ENCODE peak calls at places on chromosome 1, in six cellular contexts. F, G, U, L, Z and A are unnamed samples.

GRCh38 chr1:86472767-86473166 is 4.0 kb downstream of the CLCA1 start:
- DNase-seq in F (no peak), Z (no peak), G (no peak), L (no peak), U (no peak), A (no peak)

GRCh38 chr1:4655674-4656532 is 1.5 kb downstream of the AJAP1 start:
- DNase-seq in Z (peak; percentile 87), L (no peak), G (peak; percentile 68), U (peak; percentile 41), F (peak; percentile 35), A (peak; percentile 93)

GRCh38 chr1:160284220-160284781 is 632 bp downstream of the PEX19 start:
- DNase-seq in G (no peak), F (peak; percentile 25), L (peak; percentile 76), U (no peak), Z (no peak), A (no peak)

GRCh38 chr1:113074237-113074636 is 1.2 kb downstream of the LRIG2 start:
- DNase-seq in Z (no peak), U (no peak), F (peak; percentile 18), L (no peak), G (no peak), A (no peak)

GRCh38 chr1:154814106-154814505 is 56.0 kb downstream of the KCNN3 start:
- DNase-seq in F (no peak), G (no peak), U (no peak), L (no peak), Z (no peak), A (no peak)

GRCh38 chr1:65958561-65959350 is 166.1 kb downstream of the PDE4B start:
- DNase-seq in U (no peak), G (peak; percentile 65), F (peak; percentile 75), L (peak; percentile 60), Z (peak; percentile 46), A (no peak)

GRCh38 chr1:240691521-240692338 is 79.8 kb upstream of the GREM2 start:
- DNase-seq in Z (peak; percentile 69), U (no peak), L (peak; percentile 78), F (peak; percentile 3), G (peak; percentile 63), A (peak; percentile 84)

GRCh38 chr1:82452096-82452495 is 651.4 kb downstream of the ADGRL2 start:
- DNase-seq in Z (no peak), F (no peak), L (no peak), G (no peak), U (no peak), A (no peak)

GRCh38 chr1:228360533-228361313 is 45.9 kb downstream of the TRIM11 start:
- DNase-seq in U (peak; percentile 32), L (no peak), G (no peak), F (no peak), Z (no peak), A (no peak)

GRCh38 chr1:23424171-23424959 is at the start of gene TCEA3:
- DNase-seq in Z (peak; percentile 41), L (no peak), U (peak; percentile 68), G (no peak), F (peak; percentile 24), A (peak; percentile 75)

GRCh38 chr1:10712568-10712967 is 83.9 kb downstream of the CASZ1 start:
- DNase-seq in F (no peak), Z (no peak), L (no peak), G (no peak), U (no peak), A (no peak)

GRCh38 chr1:22327411-22327810 is 124.2 kb upstream of the ZBTB40 start:
- DNase-seq in L (no peak), U (no peak), G (no peak), Z (no peak), F (no peak), A (no peak)

GRCh38 chr1:220062629-220063028 is 16.3 kb upstream of the EPRS1 start:
- DNase-seq in F (no peak), Z (no peak), L (no peak), G (no peak), U (no peak), A (no peak)

GRCh38 chr1:230517786-230518185 is 91.7 kb upstream of the PGBD5 start:
- DNase-seq in Z (peak; percentile 61), F (no peak), L (no peak), G (no peak), U (no peak), A (peak; percentile 54)

GRCh38 chr1:99180343-99180808 is 83.9 kb upstream of the PLPPR4 start:
- DNase-seq in Z (peak; percentile 25), G (peak; percentile 68), U (peak; percentile 41), F (peak; percentile 87), L (peak; percentile 74), A (peak; percentile 87)

GRCh38 chr1:85577421-85578320 is 2.9 kb upstream of the CCN1 start:
- DNase-seq in Z (peak; percentile 35), F (peak; percentile 72), L (no peak), G (peak; percentile 61), U (peak; percentile 39), A (peak; percentile 80)

GRCh38 chr1:11708554-11709350 is 17.2 kb downstream of the DRAXIN start:
- DNase-seq in L (no peak), U (no peak), G (peak; percentile 31), F (no peak), Z (no peak), A (no peak)

GRCh38 chr1:54327386-54328116 is 78.6 kb downstream of the SSBP3 start:
- DNase-seq in F (no peak), L (peak; percentile 63), G (no peak), U (no peak), Z (peak; percentile 64), A (no peak)

GRCh38 chr1:54331091-54331772 is 75.0 kb downstream of the SSBP3 start:
- DNase-seq in G (no peak), U (no peak), F (peak; percentile 24), Z (peak; percentile 65), L (peak; percentile 71), A (no peak)

GRCh38 chr1:54328117-54328636 is 78.0 kb downstream of the SSBP3 start:
- DNase-seq in G (no peak), Z (no peak), U (no peak), L (peak; percentile 42), F (no peak), A (peak; percentile 59)

GRCh38 chr1:54331843-54332688 is 74.1 kb downstream of the SSBP3 start:
- DNase-seq in F (no peak), L (no peak), G (no peak), Z (peak; percentile 59), U (no peak), A (no peak)

DNA sequence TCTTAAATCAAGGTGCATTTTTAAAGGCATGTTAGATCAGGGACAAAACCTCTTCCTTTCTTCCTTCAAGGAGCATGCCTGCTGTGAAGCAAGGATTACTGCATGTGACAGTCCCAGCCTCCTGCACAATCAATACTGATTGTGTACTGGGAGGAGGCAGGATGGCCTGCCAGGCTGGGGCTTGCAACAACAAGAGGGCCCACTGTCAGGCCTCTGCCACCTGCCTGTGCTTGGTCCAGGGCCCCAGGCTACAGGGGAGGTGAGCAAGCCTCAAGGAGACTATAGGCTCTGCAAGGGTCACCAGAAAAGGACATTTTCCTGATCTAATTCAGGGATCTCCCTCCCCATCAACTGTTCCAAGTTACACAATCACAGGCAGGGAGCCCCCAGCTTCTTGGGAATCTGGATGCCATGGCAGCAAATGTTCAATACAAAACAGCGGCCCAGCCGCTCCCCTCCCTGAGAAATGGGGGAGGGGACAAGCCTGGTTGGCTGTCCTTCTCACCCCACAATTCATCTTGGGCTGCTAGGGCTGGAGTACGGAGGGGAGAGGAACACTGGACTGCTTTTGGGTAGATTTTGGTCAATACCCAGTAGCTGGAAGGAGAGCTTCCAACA is 76.7 kb downstream of the SSBP3 start:
- DNase-seq in U (no peak), G (no peak), F (no peak), Z (no peak), L (no peak), A (peak; percentile 70)
- H3K4me1 ChIP-seq in U (peaks cover 100% of the 10 kb centered on the region), G (no peaks in the 10 kb centered on the region), F (peaks cover 48% of the 10 kb centered on the region), Z (peaks cover 89% of the 10 kb centered on the region), L (peaks cover 63% of the 10 kb centered on the region), A (peaks cover 68% of the 10 kb centered on the region)

GRCh38 chr1:178038372-178038771 is 55.5 kb upstream of the RASAL2 start:
- DNase-seq in U (no peak), G (no peak), L (no peak), F (no peak), Z (no peak), A (no peak)
- H3K4me3 ChIP-seq in U (peak overlapping the region; percentile 83), G (peak overlapping the region; percentile 59), L (peak overlapping the region; percentile 54), F (peak overlapping the region; percentile 39), Z (no peak overlapping the region), A (no peak overlapping the region)

GRCh38 chr1:201310986-201311355 is 27.7 kb downstream of the PKP1 start:
- DNase-seq in Z (no peak), G (peak; percentile 64), U (no peak), F (peak; percentile 94), L (peak; percentile 13), A (no peak)
- H3K4me1 ChIP-seq in Z (peaks cover 41% of the 10 kb centered on the region), G (peaks cover 48% of the 10 kb centered on the region), U (peaks cover 45% of the 10 kb centered on the region), F (peaks cover 79% of the 10 kb centered on the region), L (no peaks in the 10 kb centered on the region), A (peaks cover 14% of the 10 kb centered on the region)

GRCh38 chr1:242147096-242147976 is 148.4 kb upstream of the MAP1LC3C start:
- DNase-seq in L (no peak), Z (no peak), F (no peak), U (no peak), G (peak; percentile 55), A (no peak)
- H3K4me3 ChIP-seq in L (no peak overlapping the region), Z (no peak overlapping the region), F (no peak overlapping the region), U (peak overlapping the region; percentile 35), G (peak overlapping the region; percentile 15), A (no peak overlapping the region)

DNA sequence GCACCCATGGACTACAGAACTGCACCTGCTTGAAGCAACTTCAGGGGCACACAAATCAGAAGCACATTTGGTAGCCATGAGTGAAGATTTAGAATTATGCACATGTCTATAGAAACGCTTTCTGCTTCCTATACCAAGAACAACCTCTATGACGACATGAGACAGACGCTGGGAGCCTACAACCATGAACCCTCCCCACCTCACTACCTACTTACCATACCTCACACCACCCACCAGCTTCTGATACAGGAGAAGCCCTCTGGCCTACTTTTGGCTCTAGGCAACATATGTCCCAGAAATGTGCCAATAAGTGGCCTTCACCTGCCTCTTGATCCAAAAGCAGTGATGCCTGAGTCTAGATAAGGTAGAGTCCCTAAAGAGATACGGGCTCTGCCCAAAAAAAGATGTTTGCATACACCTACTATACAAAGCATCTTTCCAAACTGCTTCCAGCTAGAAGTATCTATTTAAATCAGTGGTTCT is 58.5 kb downstream of the SLC45A1 start:
- DNase-seq in Z (no peak), U (no peak), F (no peak), L (no peak), G (no peak), A (peak; percentile 38)
- H3K4me1 ChIP-seq in Z (peaks cover 53% of the 10 kb centered on the region), U (peaks cover 97% of the 10 kb centered on the region), F (peaks cover 64% of the 10 kb centered on the region), L (peaks cover 58% of the 10 kb centered on the region), G (peaks cover 3% of the 10 kb centered on the region), A (peaks cover 11% of the 10 kb centered on the region)

GRCh38 chr1:178945763-178946266 is 74.9 kb upstream of the ANGPTL1 start:
- DNase-seq in L (peak; percentile 12), F (no peak), Z (no peak), U (no peak), G (no peak), A (peak; percentile 72)
- H3K4me3 ChIP-seq in L (no peak overlapping the region), F (no peak overlapping the region), Z (no peak overlapping the region), U (no peak overlapping the region), G (no peak overlapping the region), A (no peak overlapping the region)